ENCODE peak calls at places on chromosomes 6 and 20, in six cellular contexts. I, J, V, H, W and G are unnamed samples.
A peak's percentile ranks its signal among the peaks of the same experiment; 100 is the strongest.

GRCh38 chr6:148878683-148879082 is 131.9 kb downstream of the UST start:
- DNase-seq in H (no peak), V (peak; percentile 15), W (no peak), I (no peak), J (no peak), G (no peak)

GRCh38 chr6:18216411-18216810 is 47.9 kb downstream of the DEK start:
- DNase-seq in I (no peak), J (no peak), V (no peak), W (no peak), H (no peak), G (no peak)

GRCh38 chr6:108734336-108734922 is 113.8 kb upstream of the ARMC2 start:
- DNase-seq in H (no peak), V (no peak), J (peak; percentile 46), W (no peak), I (no peak), G (no peak)

GRCh38 chr6:133632206-133632605 is 256.7 kb upstream of the TCF21 start:
- DNase-seq in W (no peak), H (no peak), I (no peak), J (no peak), V (no peak), G (no peak)

GRCh38 chr6:119243037-119243436 is 106.5 kb downstream of the MAN1A1 start:
- DNase-seq in H (no peak), I (no peak), J (no peak), V (no peak), W (no peak), G (no peak)

GRCh38 chr6:26097268-26097875 is 10.1 kb downstream of the HFE start:
- DNase-seq in I (no peak), W (peak; percentile 68), J (peak; percentile 69), V (peak; percentile 76), H (peak; percentile 80), G (peak; percentile 20)

GRCh38 chr20:49497217-49497560 is 14.7 kb upstream of the KCNB1 start:
- DNase-seq in J (no peak), V (no peak), I (no peak), H (no peak), W (no peak), G (no peak)

GRCh38 chr20:35947489-35947888 is 6.8 kb downstream of the SCAND1 start:
- DNase-seq in H (no peak), I (no peak), V (peak; percentile 67), J (no peak), W (peak; percentile 21), G (peak; percentile 36)

GRCh38 chr6:22110042-22110441 is 186.8 kb downstream of the PRL start:
- DNase-seq in V (no peak), I (no peak), H (no peak), J (no peak), W (no peak), G (no peak)

GRCh38 chr6:18262812-18263560 is 1.3 kb downstream of the DEK start:
- DNase-seq in J (no peak), W (no peak), H (no peak), I (peak; percentile 30), V (peak; percentile 46), G (no peak)

GRCh38 chr20:51399138-51399890 is 143.2 kb downstream of the NFATC2 start:
- DNase-seq in V (no peak), J (no peak), I (no peak), H (no peak), W (no peak), G (no peak)

GRCh38 chr6:97187951-97188350 is 95.1 kb downstream of the MMS22L start:
- DNase-seq in I (no peak), J (no peak), H (no peak), W (no peak), V (no peak), G (no peak)

GRCh38 chr6:105838156-105838555 is 248.0 kb upstream of the PRDM1 start:
- DNase-seq in I (no peak), H (no peak), W (no peak), V (no peak), J (no peak), G (no peak)

GRCh38 chr6:153059757-153060156 is 57.2 kb upstream of the MTRF1L start:
- DNase-seq in V (peak; percentile 11), H (no peak), J (no peak), I (no peak), W (no peak), G (no peak)

GRCh38 chr6:34056301-34056700 is 89.6 kb downstream of the GRM4 start:
- DNase-seq in H (peak; percentile 50), I (peak; percentile 55), W (peak; percentile 77), J (peak; percentile 77), V (no peak), G (no peak)

GRCh38 chr6:149499066-149499465 is 14.3 kb upstream of the ZC3H12D start:
- DNase-seq in J (no peak), I (no peak), H (no peak), V (no peak), W (no peak), G (no peak)

GRCh38 chr6:93721386-93722048 is 302.2 kb upstream of the EPHA7 start:
- DNase-seq in W (no peak), H (no peak), J (no peak), I (no peak), V (peak; percentile 33), G (peak; percentile 0)

GRCh38 chr6:84762220-84762940 is 2.0 kb downstream of the TBX18 start:
- DNase-seq in V (no peak), H (no peak), W (no peak), J (no peak), I (no peak), G (no peak)

GRCh38 chr6:152605901-152606390 is 31.2 kb downstream of the SYNE1 start:
- DNase-seq in V (no peak), H (no peak), W (no peak), I (no peak), J (no peak), G (no peak)

GRCh38 chr6:154956771-154957522 is 38.2 kb upstream of the TIAM2 start:
- DNase-seq in J (no peak), W (no peak), V (no peak), I (no peak), H (no peak), G (no peak)

GRCh38 chr20:38165089-38165965 is at the start of gene TGM2:
- DNase-seq in J (peak; percentile 85), W (peak; percentile 92), I (peak; percentile 77), V (peak; percentile 76), H (no peak), G (peak; percentile 51)
- TF ChIP-seq POLR2A in J (no peak), W (peak; percentile 68), I (no peak), V (no peak), H (no peak), G (peak; percentile 15)

GRCh38 chr6:56025785-56026184 is 150.4 kb upstream of the BMP5 start:
- DNase-seq in W (no peak), I (no peak), J (no peak), V (no peak), H (no peak), G (no peak)
- TF ChIP-seq POLR2A in W (no peak), I (no peak), J (no peak), V (no peak), H (no peak), G (no peak)

DNA sequence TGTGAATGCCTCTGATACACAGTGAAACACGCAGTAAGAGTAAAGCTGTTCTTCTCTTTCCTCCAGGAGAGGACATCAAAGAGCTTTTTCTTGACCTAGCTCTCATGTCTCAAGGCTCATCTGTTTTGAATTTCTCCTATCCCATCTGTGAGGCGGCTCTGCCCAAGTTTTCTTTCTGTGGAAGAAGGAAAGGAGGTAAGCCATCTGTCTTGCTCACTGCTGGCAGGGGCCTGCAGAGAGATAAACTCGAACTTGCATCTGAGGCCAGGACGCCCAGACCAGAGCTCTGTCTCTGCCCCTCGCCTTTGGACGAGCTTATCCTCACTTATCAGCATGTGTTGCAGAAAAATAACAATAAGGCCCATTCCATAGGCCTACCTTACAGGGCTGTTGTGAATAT is 37.7 kb downstream of the LY86 start:
- DNase-seq in I (no peak), V (no peak), H (no peak), J (no peak), W (no peak), G (no peak)
- TF ChIP-seq POLR2A in I (no peak), V (no peak), H (no peak), J (no peak), W (no peak), G (no peak)

DNA sequence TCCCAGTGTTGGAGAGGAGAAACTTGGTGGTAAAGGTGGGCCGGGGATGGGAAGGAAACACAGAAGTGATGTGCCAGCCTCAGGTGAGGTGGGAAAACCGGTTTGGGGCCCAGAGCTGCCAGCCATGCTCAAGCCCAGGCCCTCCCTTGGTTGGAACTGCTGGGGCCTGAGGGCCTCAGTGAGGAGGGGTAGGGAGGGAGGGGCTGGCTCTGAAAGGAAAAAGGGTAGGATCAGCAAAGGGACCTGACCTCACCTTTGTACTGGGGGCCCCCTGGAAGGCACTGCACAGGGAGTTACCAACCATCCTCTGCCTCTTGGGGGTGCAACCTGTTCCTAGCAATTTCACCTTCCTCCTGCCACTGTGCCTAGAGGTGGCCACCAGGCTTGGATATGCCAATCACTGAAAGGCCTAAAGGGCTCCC is 1.8 kb upstream of the SPEF1 start:
- DNase-seq in J (no peak), I (no peak), H (no peak), W (no peak), V (no peak), G (no peak)
- TF ChIP-seq POLR2A in J (no peak), I (no peak), H (no peak), W (no peak), V (no peak), G (no peak)

DNA sequence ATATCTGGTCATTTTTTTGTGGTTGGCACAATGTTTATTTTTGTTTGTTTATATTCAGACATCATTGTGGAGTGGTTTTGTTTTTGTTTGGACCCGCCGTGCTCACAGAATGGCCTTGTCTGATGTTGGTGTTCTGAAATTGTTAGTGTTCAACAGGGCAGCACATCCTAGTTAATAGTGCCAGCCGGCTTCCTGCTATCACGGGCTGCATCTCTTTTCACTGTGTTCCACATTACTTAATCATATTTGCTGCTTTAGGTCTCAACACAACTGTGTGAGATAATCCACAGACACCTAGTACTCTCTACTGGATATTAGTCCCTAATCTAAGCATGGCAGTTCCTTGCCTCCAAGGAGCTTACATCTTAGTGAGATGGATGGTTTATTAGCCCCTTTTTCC is 2.8 kb upstream of the EIF2S2 start:
- DNase-seq in J (no peak), W (no peak), V (no peak), H (no peak), I (no peak), G (no peak)
- TF ChIP-seq POLR2A in J (no peak), W (no peak), V (no peak), H (no peak), I (no peak), G (no peak)